ENCODE peak calls at places on chromosomes 1 and 21, in four cellular contexts. I is stimulated activated CD4-positive, alpha-beta T cell treated with anti-CD3 and anti-CD28 coated beads, Interleukin-2, amount 100 ng/mL, for 48 hours; A is K562; J is GDM1. P is an unnamed sample.
A peak's percentile ranks its signal among the peaks of the same experiment; 100 is the strongest.

GRCh38 chr1:30697977-30698376 is 25.4 kb downstream of the MATN1 start:
- DNase-seq in I (no peak), A (no peak), J (no peak), P (no peak)

GRCh38 chr21:32367158-32367557 is 25.7 kb downstream of the URB1 start:
- DNase-seq in I (no peak), A (no peak), J (no peak), P (no peak)

GRCh38 chr1:220786337-220787068 is at the start of gene MTARC1:
- DNase-seq in I (no peak), A (no peak), J (no peak), P (peak; percentile 45)

GRCh38 chr1:35192056-35192852 is 691 bp downstream of the SFPQ start:
- DNase-seq in I (peak; percentile 83), A (peak; percentile 83), J (peak; percentile 77), P (no peak)

GRCh38 chr1:67281246-67281645 is 26.4 kb upstream of the IL12RB2 start:
- DNase-seq in I (no peak), A (no peak), J (no peak), P (no peak)

GRCh38 chr1:81559662-81560350 is 240.9 kb upstream of the ADGRL2 start:
- DNase-seq in I (no peak), A (no peak), J (no peak), P (no peak)

GRCh38 chr1:12087797-12088314 is 24.8 kb downstream of the TNFRSF8 start:
- DNase-seq in I (no peak), A (no peak), J (peak; percentile 45), P (no peak)

GRCh38 chr1:28965271-28965870 is 51.0 kb downstream of the EPB41 start:
- DNase-seq in I (no peak), A (no peak), J (no peak), P (no peak)

GRCh38 chr1:25502957-25503356 is 40.4 kb upstream of the LDLRAP1 start:
- DNase-seq in I (no peak), A (no peak), J (no peak), P (no peak)

GRCh38 chr1:208931936-208932335 is 651.6 kb upstream of the CAMK1G start:
- DNase-seq in I (no peak), A (no peak), J (no peak), P (no peak)

P was measured in HL-60.